ENCODE peak calls at places on chromosomes 1 and 21, in eight cellular contexts. P is CD4-positive, alpha-beta memory T cell; F is CD8-positive, alpha-beta T cell; T is Panc1; O is upper lobe of right lung; R is AG04450; C is lower lobe of right lung; L is mammary epithelial cell. X is an unnamed sample.
A peak's percentile ranks its signal among the peaks of the same experiment; 100 is the strongest.

GRCh38 chr1:28244549-28245251 is 8.8 kb downstream of the ATP5IF1 start:
- DNase-seq in P (no peak), F (no peak), T (no peak), O (no peak), R (no peak), C (no peak), L (no peak), X (no peak)

GRCh38 chr1:186188004-186188539 is 187.0 kb downstream of the TPR start:
- DNase-seq in P (no peak), F (no peak), T (peak; percentile 80), O (no peak), R (peak; percentile 47), C (no peak), L (peak; percentile 96), X (peak; percentile 86)

GRCh38 chr1:33346921-33347649 is 26.2 kb upstream of the A3GALT2 start:
- DNase-seq in P (no peak), F (no peak), T (peak; percentile 96), O (no peak), R (no peak), C (no peak), L (peak; percentile 89), X (no peak)

GRCh38 chr1:172277277-172277676 is 143.2 kb upstream of the C1orf105 start:
- DNase-seq in P (no peak), F (no peak), T (no peak), O (no peak), R (no peak), C (no peak), L (no peak), X (no peak)

GRCh38 chr1:3319874-3320245 is 134.6 kb upstream of the ARHGEF16 start:
- DNase-seq in P (no peak), F (no peak), T (peak; percentile 36), O (no peak), R (no peak), C (no peak), L (peak; percentile 3), X (no peak)

GRCh38 chr1:178774263-178774662 is 49.2 kb downstream of the RALGPS2 start:
- DNase-seq in P (peak; percentile 6), F (no peak), T (no peak), O (no peak), R (no peak), C (no peak), L (no peak), X (no peak)

GRCh38 chr1:31626451-31627202 is 9.1 kb downstream of the HCRTR1 start:
- DNase-seq in P (no peak), F (no peak), T (no peak), O (no peak), R (no peak), C (no peak), L (peak; percentile 27), X (no peak)

GRCh38 chr1:198837276-198838021 is 198.6 kb downstream of the PTPRC start:
- DNase-seq in P (no peak), F (no peak), T (no peak), O (no peak), R (no peak), C (no peak), L (peak; percentile 38), X (no peak)

GRCh38 chr1:152970495-152970894 is at the start of gene SPRR4:
- DNase-seq in P (no peak), F (no peak), T (no peak), O (no peak), R (no peak), C (no peak), L (no peak), X (no peak)

GRCh38 chr1:159172599-159173291 is 1.3 kb downstream of the CADM3 start:
- DNase-seq in P (no peak), F (no peak), T (no peak), O (no peak), R (no peak), C (no peak), L (no peak), X (no peak)

GRCh38 chr1:159067699-159068621 is 8.6 kb downstream of the AIM2 start:
- DNase-seq in P (peak; percentile 37), F (no peak), T (no peak), O (no peak), R (no peak), C (peak; percentile 47), L (no peak), X (no peak)

GRCh38 chr21:44836666-44837471 is 19.0 kb upstream of the SUMO3 start:
- DNase-seq in P (no peak), F (no peak), T (no peak), O (no peak), R (no peak), C (no peak), L (peak; percentile 32), X (peak; percentile 22)

GRCh38 chr21:34510148-34511142 is 1.6 kb downstream of the KCNE1 start:
- DNase-seq in P (no peak), F (no peak), T (no peak), O (peak; percentile 90), R (no peak), C (peak; percentile 88), L (peak; percentile 39), X (no peak)

GRCh38 chr1:177053648-177054047 is 110.9 kb downstream of the ASTN1 start:
- DNase-seq in P (no peak), F (no peak), T (no peak), O (no peak), R (no peak), C (no peak), L (no peak), X (no peak)

GRCh38 chr1:111989531-111990025 is at the start of gene KCND3:
- DNase-seq in P (no peak), F (no peak), T (no peak), O (peak; percentile 78), R (no peak), C (peak; percentile 50), L (peak; percentile 18), X (no peak)

GRCh38 chr1:105137543-105138444 is 1388.1 kb downstream of the AMY1C start:
- DNase-seq in P (no peak), F (no peak), T (no peak), O (no peak), R (no peak), C (no peak), L (no peak), X (no peak)

GRCh38 chr1:114700026-114700600 is 4.8 kb upstream of the AMPD1 start:
- DNase-seq in P (no peak), F (no peak), T (no peak), O (no peak), R (no peak), C (no peak), L (no peak), X (no peak)

GRCh38 chr1:114692947-114693346 is 2.4 kb downstream of the AMPD1 start:
- DNase-seq in P (no peak), F (no peak), T (no peak), O (no peak), R (no peak), C (no peak), L (no peak), X (no peak)

GRCh38 chr1:114695430-114696093 is at the start of gene AMPD1:
- DNase-seq in P (no peak), F (no peak), T (no peak), O (no peak), R (no peak), C (no peak), L (peak; percentile 52), X (peak; percentile 54)

GRCh38 chr1:114694540-114695310 is 621 bp downstream of the AMPD1 start:
- DNase-seq in P (no peak), F (no peak), T (no peak), O (no peak), R (no peak), C (no peak), L (no peak), X (no peak)

DNA sequence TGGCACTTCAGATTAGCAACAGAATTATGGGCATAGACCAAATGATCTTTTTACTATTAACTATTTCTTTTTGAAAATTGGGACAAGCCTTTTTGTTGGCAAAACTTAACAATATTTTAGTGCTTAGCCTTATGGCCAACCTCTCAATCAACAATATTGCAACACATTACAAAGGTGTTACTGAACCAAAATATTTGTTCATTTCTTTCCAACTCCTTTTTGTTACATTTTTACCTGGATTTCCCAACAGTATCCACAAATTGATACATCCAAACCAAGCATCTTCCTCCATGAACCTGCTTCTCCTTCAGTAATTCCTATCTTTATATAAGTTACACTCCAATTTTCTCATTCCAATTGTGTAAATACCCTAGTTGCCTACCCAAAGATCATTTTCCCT is 1.5 kb upstream of the AMPD1 start:
- DNase-seq in P (no peak), F (no peak), T (no peak), O (no peak), R (no peak), C (no peak), L (no peak), X (no peak)
- H3K27ac ChIP-seq in P (no peak overlapping the region), F (no peak overlapping the region), T (no peak overlapping the region), O (no peak overlapping the region), R (no peak overlapping the region), C (no peak overlapping the region), L (no peak overlapping the region), X (no peak overlapping the region)

GRCh38 chr1:38154089-38154470 is 107.5 kb upstream of the POU3F1 start:
- DNase-seq in P (no peak), F (no peak), T (no peak), O (no peak), R (no peak), C (no peak), L (no peak), X (no peak)
- H3K27ac ChIP-seq in P (no peak overlapping the region), F (no peak overlapping the region), T (no peak overlapping the region), O (no peak overlapping the region), R (no peak overlapping the region), C (no peak overlapping the region), L (no peak overlapping the region), X (no peak overlapping the region)

GRCh38 chr1:202010042-202011015 is at the start of gene ELF3:
- DNase-seq in P (no peak), F (no peak), T (no peak), O (peak; percentile 90), R (no peak), C (peak; percentile 86), L (peak; percentile 89), X (peak; percentile 87)
- H3K27ac ChIP-seq in P (no peak within 1 kb of the TSS), F (no peak within 1 kb of the TSS), T (peak within 1 kb of the TSS; percentile 86), O (peak within 1 kb of the TSS; percentile 80), R (no peak within 1 kb of the TSS), C (peak within 1 kb of the TSS; percentile 83), L (peak within 1 kb of the TSS; percentile 39), X (peak within 1 kb of the TSS; percentile 76)

GRCh38 chr1:24403806-24404205 is 9.8 kb downstream of the STPG1 start:
- DNase-seq in P (no peak), F (no peak), T (no peak), O (no peak), R (no peak), C (no peak), L (no peak), X (no peak)
- H3K27ac ChIP-seq in P (no peak overlapping the region), F (no peak overlapping the region), T (no peak overlapping the region), O (no peak overlapping the region), R (no peak overlapping the region), C (no peak overlapping the region), L (no peak overlapping the region), X (no peak overlapping the region)

GRCh38 chr1:170593173-170593572 is 61.2 kb downstream of the GORAB start:
- DNase-seq in P (no peak), F (no peak), T (no peak), O (no peak), R (no peak), C (no peak), L (no peak), X (no peak)
- H3K27ac ChIP-seq in P (no peak overlapping the region), F (no peak overlapping the region), T (peak overlapping the region; percentile 9), O (no peak overlapping the region), R (no peak overlapping the region), C (no peak overlapping the region), L (no peak overlapping the region), X (no peak overlapping the region)

X was measured in epithelial cell of prostate.